ENCODE peak calls at places on chromosome 9, in ten cellular contexts. T is left lung, H is NT2/D1, B is fibroblast of lung, N is tibial nerve, F is keratinocyte, P is spleen, L is astrocyte, E is breast epithelium, R is adrenal gland. Y is an unnamed sample.

GRCh38 chr9:1053848-1054365 is 3.8 kb downstream of the DMRT2 start:
- DNase-seq in T (no peak), H (no peak), B (no peak), N (no peak), F (no peak), P (no peak), L (no peak), E (no peak), R (no peak), Y (no peak)

GRCh38 chr9:19149230-19149629 is 21.9 kb upstream of the PLIN2 start:
- DNase-seq in T (no peak), H (no peak), B (no peak), N (no peak), F (no peak), P (no peak), L (peak; percentile 77), E (no peak), R (no peak), Y (no peak)

GRCh38 chr9:126406075-126406675 is 79.5 kb downstream of the MVB12B start:
- DNase-seq in T (no peak), H (peak; percentile 25), B (no peak), N (no peak), F (no peak), P (no peak), L (peak; percentile 26), E (no peak), R (no peak), Y (no peak)

GRCh38 chr9:99426443-99426842 is 204.4 kb downstream of the SEC61B start:
- DNase-seq in T (no peak), H (no peak), B (no peak), N (no peak), F (no peak), P (no peak), L (no peak), E (no peak), R (no peak), Y (no peak)

GRCh38 chr9:126806336-126806735 is 1.5 kb downstream of the ZBTB43 start:
- DNase-seq in T (no peak), H (no peak), B (peak; percentile 62), N (no peak), F (no peak), P (no peak), L (no peak), E (no peak), R (no peak), Y (no peak)

GRCh38 chr9:124281934-124282351 is 24.2 kb downstream of the NEK6 start:
- DNase-seq in T (no peak), H (no peak), B (no peak), N (no peak), F (no peak), P (no peak), L (peak; percentile 83), E (no peak), R (peak; percentile 28), Y (no peak)

GRCh38 chr9:35758475-35759050 is 4.5 kb upstream of the MSMP start:
- DNase-seq in T (no peak), H (no peak), B (peak; percentile 44), N (no peak), F (no peak), P (no peak), L (no peak), E (no peak), R (no peak), Y (no peak)

GRCh38 chr9:105332471-105332870 is 88.0 kb downstream of the SLC44A1 start:
- DNase-seq in T (no peak), H (no peak), B (no peak), N (no peak), F (no peak), P (no peak), L (peak; percentile 41), E (no peak), R (no peak), Y (no peak)

GRCh38 chr9:123716339-123716738 is 213.6 kb downstream of the DENND1A start:
- DNase-seq in T (no peak), H (no peak), B (no peak), N (no peak), F (no peak), P (no peak), L (no peak), E (no peak), R (no peak), Y (no peak)

GRCh38 chr9:1025131-1025530 is 25.0 kb upstream of the DMRT2 start:
- DNase-seq in T (no peak), H (peak; percentile 3), B (no peak), N (no peak), F (no peak), P (no peak), L (no peak), E (no peak), R (no peak), Y (no peak)

GRCh38 chr9:112326194-112326593 is 7.2 kb downstream of the PTBP3 start:
- DNase-seq in T (no peak), H (no peak), B (no peak), N (no peak), F (no peak), P (no peak), L (no peak), E (no peak), R (no peak), Y (no peak)

GRCh38 chr9:74953235-74953741 is 576 bp upstream of the C9orf40 start:
- DNase-seq in T (no peak), H (no peak), B (peak; percentile 2), N (no peak), F (no peak), P (no peak), L (peak; percentile 4), E (no peak), R (no peak), Y (no peak)

GRCh38 chr9:116383133-116383532 is 229.5 kb downstream of the PAPPA start:
- DNase-seq in T (no peak), H (no peak), B (no peak), N (no peak), F (no peak), P (no peak), L (no peak), E (no peak), R (no peak), Y (no peak)

GRCh38 chr9:84079994-84080393 is 99.4 kb downstream of the RMI1 start:
- DNase-seq in T (no peak), H (no peak), B (no peak), N (no peak), F (no peak), P (no peak), L (no peak), E (no peak), R (no peak), Y (no peak)

GRCh38 chr9:117204971-117205370 is 209.9 kb downstream of the ASTN2 start:
- DNase-seq in T (no peak), H (no peak), B (no peak), N (no peak), F (no peak), P (no peak), L (peak; percentile 4), E (no peak), R (no peak), Y (no peak)

GRCh38 chr9:91837982-91838731 is 111.9 kb downstream of the ROR2 start:
- DNase-seq in T (peak; percentile 86), H (no peak), B (peak; percentile 78), N (no peak), F (peak; percentile 25), P (peak; percentile 51), L (peak; percentile 16), E (no peak), R (peak; percentile 93), Y (no peak)
- H3K4me3 ChIP-seq in T (no peak overlapping the region), H (no peak overlapping the region), B (peak overlapping the region; percentile 45), N (no peak overlapping the region), F (no peak overlapping the region), P (no peak overlapping the region), L (no peak overlapping the region), E (peak overlapping the region; percentile 24), R (no peak overlapping the region), Y (peak overlapping the region; percentile 22)

DNA sequence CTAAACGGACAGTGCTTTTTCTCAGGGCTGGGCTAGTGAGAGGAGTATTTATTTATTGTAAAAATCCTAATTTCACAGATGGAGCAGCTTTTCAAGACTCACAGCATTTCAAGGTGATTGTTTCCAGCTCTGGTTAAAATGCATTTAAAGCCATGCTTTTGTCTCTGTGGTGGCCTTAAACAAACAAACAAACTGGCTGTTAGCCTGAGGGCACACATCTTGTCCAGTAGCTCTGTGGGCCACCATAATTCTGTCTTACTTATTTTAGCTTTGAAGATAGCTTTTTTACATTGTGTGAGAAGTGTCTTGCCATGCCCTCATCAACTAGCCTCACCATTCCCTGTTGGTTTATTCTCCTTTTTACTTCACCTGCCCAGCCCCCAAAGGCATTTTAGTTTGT is 218.2 kb downstream of the PSAT1 start:
- DNase-seq in T (no peak), H (no peak), B (no peak), N (no peak), F (no peak), P (no peak), L (no peak), E (no peak), R (no peak), Y (no peak)
- H3K9me3 ChIP-seq in T (peaks cover 37% of the 10 kb centered on the region), H (peaks cover 2% of the 10 kb centered on the region), B (no peaks in the 10 kb centered on the region), N (peaks cover 9% of the 10 kb centered on the region), F (no peaks in the 10 kb centered on the region), P (peaks cover 5% of the 10 kb centered on the region), L (no peaks in the 10 kb centered on the region), E (peaks cover 8% of the 10 kb centered on the region), R (no peaks in the 10 kb centered on the region), Y (peaks cover 3% of the 10 kb centered on the region)

DNA sequence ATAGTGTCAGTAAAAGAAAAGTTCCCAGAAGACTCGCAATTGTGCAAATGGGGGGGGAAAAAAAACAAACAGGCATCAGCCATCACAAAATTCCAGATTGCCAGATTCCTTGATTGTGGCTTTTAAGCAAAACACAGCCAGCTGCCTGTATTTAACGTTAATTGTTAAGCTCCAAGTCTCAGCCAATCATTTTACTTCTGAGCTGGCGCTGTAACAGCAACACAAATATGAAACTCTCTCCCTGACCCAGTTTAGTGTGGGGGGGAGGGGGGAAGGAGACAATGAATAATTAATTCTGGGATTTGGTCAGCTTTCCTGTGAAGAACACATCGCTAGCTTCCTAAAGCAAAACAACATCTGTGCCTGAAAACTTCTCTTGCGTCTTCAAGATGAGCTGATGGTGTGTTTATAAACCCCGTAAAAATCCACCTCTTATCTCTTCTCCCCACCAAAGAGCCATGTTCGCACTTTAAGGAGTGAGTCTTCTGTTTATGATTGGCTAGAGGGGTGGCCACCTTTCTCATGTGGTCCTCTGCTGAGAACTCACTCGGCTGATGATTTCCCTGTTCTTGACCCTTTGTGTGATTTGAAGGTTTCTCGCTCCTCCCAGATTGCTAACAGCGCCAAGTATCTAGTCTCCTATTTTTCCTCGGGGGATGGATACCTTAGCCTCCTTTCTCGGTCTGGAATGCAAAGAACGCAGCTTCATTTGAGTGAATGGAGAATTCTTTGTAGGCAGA is 160.2 kb upstream of the DAPK1 start:
- DNase-seq in T (no peak), H (peak; percentile 71), B (peak; percentile 57), N (no peak), F (peak; percentile 2), P (no peak), L (peak; percentile 63), E (peak; percentile 47), R (peak; percentile 21), Y (no peak)
- H3K4me3 ChIP-seq in T (peak overlapping the region; percentile 11), H (peak overlapping the region; percentile 31), B (peak overlapping the region; percentile 29), N (peak overlapping the region; percentile 2), F (peak overlapping the region; percentile 66), P (no peak overlapping the region), L (peak overlapping the region; percentile 53), E (peak overlapping the region; percentile 8), R (no peak overlapping the region), Y (no peak overlapping the region)

DNA sequence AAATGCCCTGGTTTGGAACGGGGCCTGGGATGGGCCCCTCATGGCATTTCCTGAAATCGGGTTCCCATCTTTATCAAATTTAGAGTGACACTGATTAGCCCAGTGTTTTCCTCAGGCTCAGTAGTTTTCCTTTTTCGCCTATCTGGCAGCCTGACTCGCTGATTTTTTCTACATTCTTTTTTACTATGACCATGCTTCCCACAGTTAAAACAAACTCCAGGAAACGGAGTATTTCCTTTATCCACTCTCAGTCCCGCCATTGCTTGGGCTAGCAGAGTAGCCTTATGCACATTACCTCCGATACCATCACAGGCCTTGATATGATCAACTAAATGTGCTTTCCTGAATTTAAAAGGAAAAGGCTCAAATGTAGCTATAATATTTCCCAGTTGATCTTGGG is 5.5 kb downstream of the OR1Q1 start:
- DNase-seq in T (no peak), H (no peak), B (no peak), N (no peak), F (no peak), P (no peak), L (no peak), E (no peak), R (no peak), Y (no peak)
- H3K9me3 ChIP-seq in T (peaks cover 7% of the 10 kb centered on the region), H (no peaks in the 10 kb centered on the region), B (no peaks in the 10 kb centered on the region), N (no peaks in the 10 kb centered on the region), F (no peaks in the 10 kb centered on the region), P (no peaks in the 10 kb centered on the region), L (no peaks in the 10 kb centered on the region), E (no peaks in the 10 kb centered on the region), R (no peaks in the 10 kb centered on the region), Y (no peaks in the 10 kb centered on the region)